ENCODE peak calls at places on chromosomes 5 and 9, in eight cellular contexts. One of them, this sample, is unnamed.

GRCh38 chr5:38765461-38765861 is 80.4 kb upstream of the OSMR start:
- DNase-seq in body of pancreas: no peak
- DNase-seq in PC-3: no peak
- DNase-seq in NCI-H2081: no peak
- DNase-seq in NCI-H1694 treated with DMSO at 0.1 percent for 48 hours: no peak
- DNase-seq in AG10803: no peak
- DNase-seq in activated T-helper 1 cell treated with anti-CD3 and anti-CD28 coated beads, Interleukin-2, amount 50 U/mL, for 16 hours: no peak
- DNase-seq in left cardiac atrium: no peak
- DNase-seq in this sample: no peak

GRCh38 chr5:177546262-177546741 is 8.1 kb downstream of the FAM193B start:
- DNase-seq in NCI-H1694 treated with DMSO at 0.1 percent for 48 hours: peak
- DNase-seq in AG10803: peak
- DNase-seq in PC-3: peak
- DNase-seq in activated T-helper 1 cell treated with anti-CD3 and anti-CD28 coated beads, Interleukin-2, amount 50 U/mL, for 16 hours: no peak
- DNase-seq in left cardiac atrium: peak
- DNase-seq in NCI-H2081: no peak
- DNase-seq in body of pancreas: peak
- DNase-seq in this sample: peak

GRCh38 chr5:107809201-107810034 is 138.7 kb upstream of the EFNA5 start:
- DNase-seq in NCI-H1694 treated with DMSO at 0.1 percent for 48 hours: no peak
- DNase-seq in AG10803: peak
- DNase-seq in NCI-H2081: no peak
- DNase-seq in left cardiac atrium: no peak
- DNase-seq in PC-3: no peak
- DNase-seq in activated T-helper 1 cell treated with anti-CD3 and anti-CD28 coated beads, Interleukin-2, amount 50 U/mL, for 16 hours: no peak
- DNase-seq in body of pancreas: no peak
- DNase-seq in this sample: no peak

GRCh38 chr9:109012876-109013677 is at the start of gene CTNNAL1:
- DNase-seq in NCI-H2081: peak
- DNase-seq in left cardiac atrium: peak
- DNase-seq in activated T-helper 1 cell treated with anti-CD3 and anti-CD28 coated beads, Interleukin-2, amount 50 U/mL, for 16 hours: peak
- DNase-seq in body of pancreas: peak
- DNase-seq in PC-3: peak
- DNase-seq in AG10803: peak
- DNase-seq in NCI-H1694 treated with DMSO at 0.1 percent for 48 hours: peak
- DNase-seq in this sample: peak

GRCh38 chr9:111752455-111752854 is 42.3 kb downstream of the SHOC1 start:
- DNase-seq in NCI-H2081: no peak
- DNase-seq in PC-3: peak
- DNase-seq in left cardiac atrium: no peak
- DNase-seq in activated T-helper 1 cell treated with anti-CD3 and anti-CD28 coated beads, Interleukin-2, amount 50 U/mL, for 16 hours: no peak
- DNase-seq in AG10803: no peak
- DNase-seq in body of pancreas: no peak
- DNase-seq in NCI-H1694 treated with DMSO at 0.1 percent for 48 hours: no peak
- DNase-seq in this sample: no peak

GRCh38 chr9:93130861-93131481 is 3.1 kb downstream of the NINJ1 start:
- DNase-seq in activated T-helper 1 cell treated with anti-CD3 and anti-CD28 coated beads, Interleukin-2, amount 50 U/mL, for 16 hours: no peak
- DNase-seq in PC-3: no peak
- DNase-seq in AG10803: no peak
- DNase-seq in NCI-H2081: no peak
- DNase-seq in left cardiac atrium: peak
- DNase-seq in body of pancreas: peak
- DNase-seq in NCI-H1694 treated with DMSO at 0.1 percent for 48 hours: no peak
- DNase-seq in this sample: peak

GRCh38 chr5:31855527-31855862 is 216.6 kb downstream of the PDZD2 start:
- DNase-seq in activated T-helper 1 cell treated with anti-CD3 and anti-CD28 coated beads, Interleukin-2, amount 50 U/mL, for 16 hours: no peak
- DNase-seq in left cardiac atrium: no peak
- DNase-seq in body of pancreas: no peak
- DNase-seq in PC-3: no peak
- DNase-seq in NCI-H2081: no peak
- DNase-seq in AG10803: no peak
- DNase-seq in NCI-H1694 treated with DMSO at 0.1 percent for 48 hours: no peak
- DNase-seq in this sample: no peak

GRCh38 chr9:29773676-29774075 is 2200.4 kb upstream of the C9orf72 start:
- DNase-seq in NCI-H2081: no peak
- DNase-seq in left cardiac atrium: no peak
- DNase-seq in AG10803: no peak
- DNase-seq in activated T-helper 1 cell treated with anti-CD3 and anti-CD28 coated beads, Interleukin-2, amount 50 U/mL, for 16 hours: no peak
- DNase-seq in PC-3: no peak
- DNase-seq in NCI-H1694 treated with DMSO at 0.1 percent for 48 hours: no peak
- DNase-seq in body of pancreas: no peak
- DNase-seq in this sample: no peak

GRCh38 chr5:113606298-113607134 is 93.0 kb downstream of the YTHDC2 start:
- DNase-seq in activated T-helper 1 cell treated with anti-CD3 and anti-CD28 coated beads, Interleukin-2, amount 50 U/mL, for 16 hours: no peak
- DNase-seq in NCI-H1694 treated with DMSO at 0.1 percent for 48 hours: peak
- DNase-seq in body of pancreas: peak
- DNase-seq in PC-3: peak
- DNase-seq in AG10803: peak
- DNase-seq in NCI-H2081: peak
- DNase-seq in left cardiac atrium: peak
- DNase-seq in this sample: peak

GRCh38 chr5:2754621-2755370 is 3.3 kb upstream of the IRX2 start:
- DNase-seq in activated T-helper 1 cell treated with anti-CD3 and anti-CD28 coated beads, Interleukin-2, amount 50 U/mL, for 16 hours: no peak
- DNase-seq in NCI-H1694 treated with DMSO at 0.1 percent for 48 hours: no peak
- DNase-seq in NCI-H2081: no peak
- DNase-seq in AG10803: peak
- DNase-seq in left cardiac atrium: no peak
- DNase-seq in PC-3: no peak
- DNase-seq in body of pancreas: no peak
- DNase-seq in this sample: no peak

GRCh38 chr5:109324941-109325340 is 84.8 kb downstream of the PJA2 start:
- DNase-seq in NCI-H1694 treated with DMSO at 0.1 percent for 48 hours: no peak
- DNase-seq in left cardiac atrium: no peak
- DNase-seq in NCI-H2081: no peak
- DNase-seq in AG10803: peak
- DNase-seq in activated T-helper 1 cell treated with anti-CD3 and anti-CD28 coated beads, Interleukin-2, amount 50 U/mL, for 16 hours: no peak
- DNase-seq in body of pancreas: no peak
- DNase-seq in PC-3: no peak
- DNase-seq in this sample: no peak

GRCh38 chr9:33135086-33135958 is 31.8 kb downstream of the B4GALT1 start:
- DNase-seq in left cardiac atrium: no peak
- DNase-seq in PC-3: no peak
- DNase-seq in AG10803: no peak
- DNase-seq in activated T-helper 1 cell treated with anti-CD3 and anti-CD28 coated beads, Interleukin-2, amount 50 U/mL, for 16 hours: no peak
- DNase-seq in body of pancreas: no peak
- DNase-seq in NCI-H2081: no peak
- DNase-seq in NCI-H1694 treated with DMSO at 0.1 percent for 48 hours: no peak
- DNase-seq in this sample: no peak

GRCh38 chr5:139443766-139444473 is 4.6 kb upstream of the DNAJC18 start:
- DNase-seq in body of pancreas: no peak
- DNase-seq in NCI-H2081: no peak
- DNase-seq in left cardiac atrium: no peak
- DNase-seq in AG10803: peak
- DNase-seq in activated T-helper 1 cell treated with anti-CD3 and anti-CD28 coated beads, Interleukin-2, amount 50 U/mL, for 16 hours: no peak
- DNase-seq in NCI-H1694 treated with DMSO at 0.1 percent for 48 hours: no peak
- DNase-seq in PC-3: peak
- DNase-seq in this sample: no peak